ENCODE peak calls at places on chromosome 15, in four cellular contexts. B is NCI-H226, V is fibroblast of the aortic adventitia, H is NCI-H1092. P is an unnamed sample.

GRCh38 chr15:68819451-68820204 is 1.1 kb downstream of the ANP32A start:
- DNase-seq in B (peak), H (no peak), V (peak), P (no peak)

GRCh38 chr15:40859206-40859851 is 14.7 kb downstream of the RHOV start:
- DNase-seq in V (peak), B (peak), H (peak), P (peak)

GRCh38 chr15:95596487-95596886 is 734.0 kb upstream of the NR2F2 start:
- DNase-seq in H (no peak), B (no peak), V (no peak), P (peak)

GRCh38 chr15:43376017-43376705 is 5.3 kb downstream of the TUBGCP4 start:
- DNase-seq in B (no peak), H (no peak), V (peak), P (peak)

GRCh38 chr15:73950479-73951043 is 24.3 kb downstream of the LOXL1 start:
- DNase-seq in B (no peak), V (no peak), H (no peak), P (no peak)

GRCh38 chr15:25931846-25932245 is 68.7 kb upstream of the ATP10A start:
- DNase-seq in B (no peak), V (peak), H (no peak), P (no peak)

GRCh38 chr15:74399511-74400312 is 32.3 kb upstream of the CYP11A1 start:
- DNase-seq in H (no peak), V (peak), B (peak), P (no peak)

GRCh38 chr15:29522373-29523276 is 253.0 kb upstream of the NSMCE3 start:
- DNase-seq in H (no peak), V (no peak), B (no peak), P (no peak)

GRCh38 chr15:38474155-38474757 is 20.3 kb downstream of the FAM98B start:
- DNase-seq in V (peak), B (peak), H (peak), P (peak)

GRCh38 chr15:55965091-55965490 is 28.3 kb downstream of the NEDD4 start:
- DNase-seq in H (no peak), V (no peak), B (no peak), P (no peak)

GRCh38 chr15:99343836-99344551 is 92.7 kb downstream of the LRRC28 start:
- DNase-seq in H (no peak), B (no peak), V (peak), P (peak)

GRCh38 chr15:75966073-75966472 is 46.2 kb downstream of the NRG4 start:
- DNase-seq in B (peak), H (no peak), V (peak), P (no peak)

GRCh38 chr15:64622410-64623260 is 152.8 kb downstream of the RBPMS2 start:
- DNase-seq in V (no peak), H (no peak), B (no peak), P (no peak)

GRCh38 chr15:28978661-28979060 is 92.9 kb downstream of the APBA2 start:
- DNase-seq in H (no peak), V (no peak), B (no peak), P (no peak)

GRCh38 chr15:25249236-25250010 is 189.4 kb downstream of the UBE3A start:
- DNase-seq in B (no peak), H (no peak), V (no peak), P (no peak)

GRCh38 chr15:31214864-31215489 is 111.7 kb upstream of the KLF13 start:
- DNase-seq in H (no peak), V (peak), B (peak), P (no peak)

GRCh38 chr15:28936481-28936881 is 50.7 kb downstream of the APBA2 start:
- DNase-seq in B (no peak), V (no peak), H (no peak), P (no peak)

GRCh38 chr15:38216763-38217162 is 35.9 kb upstream of the SPRED1 start:
- DNase-seq in H (no peak), B (no peak), V (no peak), P (no peak)

GRCh38 chr15:80878242-80878866 is 99.2 kb downstream of the CEMIP start:
- DNase-seq in B (no peak), V (no peak), H (no peak), P (no peak)

GRCh38 chr15:90266485-90266884 is 1.0 kb downstream of the NGRN start:
- DNase-seq in B (no peak), H (no peak), V (peak), P (no peak)

GRCh38 chr15:52427804-52428203 is 100.9 kb downstream of the MYO5A start:
- DNase-seq in H (no peak), B (peak), V (peak), P (peak)

GRCh38 chr15:79887517-79887916 is 9.3 kb downstream of the MTHFS start:
- DNase-seq in V (peak), B (peak), H (no peak), P (no peak)